ENCODE peak calls at places on chromosomes 1 and 21, in seven cellular contexts. T is Peyer's patch, R is right lobe of liver, X is upper lobe of left lung, M is body of pancreas, P is ovary, H is HepG2. J is an unnamed sample.

GRCh38 chr1:154682252-154682651 is 74.3 kb upstream of the ADAR start:
- DNase-seq in T (no peak), R (no peak), X (no peak), M (no peak), P (no peak), H (no peak), J (no peak)

GRCh38 chr21:29267666-29268065 is 31.1 kb upstream of the BACH1 start:
- DNase-seq in T (no peak), R (no peak), X (no peak), M (no peak), P (no peak), H (no peak), J (no peak)

GRCh38 chr1:25620211-25620610 is 3.6 kb downstream of the MAN1C1 start:
- DNase-seq in T (no peak), R (no peak), X (no peak), M (no peak), P (no peak), H (no peak), J (no peak)

GRCh38 chr1:25117233-25117823 is 115.0 kb downstream of the SYF2 start:
- DNase-seq in T (no peak), R (no peak), X (no peak), M (no peak), P (no peak), H (peak), J (no peak)

GRCh38 chr21:38355992-38356781 is 99.4 kb downstream of the KCNJ15 start:
- DNase-seq in T (peak), R (peak), X (peak), M (peak), P (peak), H (peak), J (peak)

GRCh38 chr1:18734001-18734400 is 103.4 kb downstream of the PAX7 start:
- DNase-seq in T (no peak), R (no peak), X (no peak), M (no peak), P (no peak), H (no peak), J (no peak)

GRCh38 chr1:78222225-78222961 is 176.6 kb downstream of the GIPC2 start:
- DNase-seq in T (no peak), R (no peak), X (no peak), M (no peak), P (no peak), H (no peak), J (no peak)

GRCh38 chr1:227782226-227782625 is 33.2 kb upstream of the PRSS38 start:
- DNase-seq in T (no peak), R (peak), X (no peak), M (peak), P (no peak), H (no peak), J (peak)

GRCh38 chr1:167453156-167453555 is 65.2 kb downstream of the CD247 start:
- DNase-seq in T (no peak), R (no peak), X (no peak), M (no peak), P (no peak), H (no peak), J (no peak)

GRCh38 chr1:55284856-55285255 is 69.7 kb upstream of the USP24 start:
- DNase-seq in T (no peak), R (no peak), X (no peak), M (peak), P (peak), H (no peak), J (peak)

GRCh38 chr1:246158131-246158530 is 348.9 kb downstream of the SMYD3 start:
- DNase-seq in T (no peak), R (no peak), X (no peak), M (no peak), P (no peak), H (no peak), J (no peak)

GRCh38 chr1:237031480-237031879 is 10.5 kb upstream of the RYR2 start:
- DNase-seq in T (no peak), R (no peak), X (no peak), M (peak), P (no peak), H (no peak), J (no peak)

GRCh38 chr1:228695015-228695955 is 40.0 kb upstream of the RHOU start:
- DNase-seq in T (no peak), R (no peak), X (no peak), M (no peak), P (no peak), H (peak), J (no peak)

DNA sequence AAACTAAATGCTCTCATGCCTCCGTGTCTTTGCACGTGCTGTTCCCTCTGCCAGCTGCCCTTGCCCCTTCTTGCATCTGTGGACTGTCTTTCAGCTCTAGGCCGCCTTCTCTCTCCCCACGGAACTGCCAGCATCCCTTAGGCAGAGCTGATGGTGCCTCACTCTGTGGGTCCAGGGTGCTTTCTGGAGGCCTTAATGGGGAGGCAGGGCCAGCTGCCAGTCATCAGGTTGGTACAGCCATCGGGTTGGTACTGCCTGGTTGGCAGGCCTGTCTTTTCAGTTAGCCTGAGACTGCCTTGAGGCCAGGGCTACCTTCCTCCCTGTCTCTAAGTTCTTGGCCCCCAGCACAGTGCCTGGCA is 61.4 kb upstream of the TARBP1 start:
- DNase-seq in T (no peak), R (no peak), X (no peak), M (no peak), P (peak), H (no peak), J (no peak)
- H3K27ac ChIP-seq in T (no peak), R (no peak), X (no peak), M (no peak), P (no peak), H (no peak), J (no peak)

DNA sequence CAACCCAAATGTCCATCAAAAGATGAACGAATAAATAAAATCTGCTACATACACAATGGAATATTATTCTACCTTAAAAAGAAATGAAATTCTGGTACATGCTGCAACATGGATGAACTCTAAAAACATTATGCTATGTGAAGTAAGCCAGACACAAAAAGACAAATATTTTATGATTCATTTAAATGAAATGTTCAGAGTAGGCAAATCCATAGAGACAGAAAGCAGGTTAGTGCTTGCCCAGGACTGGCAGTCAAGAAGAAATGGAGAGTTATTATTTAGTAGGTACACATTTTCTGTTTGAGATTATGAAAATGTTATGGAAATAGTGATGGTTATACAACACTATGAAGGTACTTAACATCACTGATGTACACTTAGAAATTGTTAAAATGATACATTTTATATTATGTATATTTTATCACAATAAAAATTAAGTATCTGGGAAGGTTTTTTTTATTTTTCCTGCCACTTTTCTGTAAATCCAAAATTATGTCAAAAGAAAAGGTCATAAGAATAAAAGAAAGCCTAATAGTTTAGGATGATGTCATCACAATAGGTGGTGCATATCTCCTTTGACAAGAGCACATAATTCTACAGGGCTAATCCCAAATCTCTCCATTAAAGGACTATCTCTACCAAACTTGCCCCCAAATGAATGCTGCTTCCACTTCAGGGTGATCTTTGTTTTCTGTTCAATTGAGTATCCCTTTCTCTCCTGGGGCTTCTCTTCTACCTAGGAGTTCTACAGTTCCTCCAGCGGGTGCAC is 40.2 kb upstream of the FCER1A start:
- DNase-seq in T (no peak), R (no peak), X (no peak), M (no peak), P (no peak), H (no peak), J (no peak)
- TF ChIP-seq POLR2A in T (no peak), R (no peak), X (no peak), M (no peak), P (no peak), H (no peak), J (no peak)

GRCh38 chr1:201498621-201499020 is 8.3 kb downstream of the CSRP1 start:
- DNase-seq in T (no peak), R (no peak), X (no peak), M (no peak), P (no peak), H (no peak), J (no peak)

GRCh38 chr1:201496296-201496690 is 10.6 kb downstream of the CSRP1 start:
- DNase-seq in T (no peak), R (no peak), X (no peak), M (no peak), P (no peak), H (no peak), J (no peak)

GRCh38 chr1:201499191-201499590 is 7.7 kb downstream of the CSRP1 start:
- DNase-seq in T (no peak), R (no peak), X (no peak), M (no peak), P (no peak), H (no peak), J (no peak)

GRCh38 chr1:201499795-201500669 is 6.9 kb downstream of the CSRP1 start:
- DNase-seq in T (no peak), R (no peak), X (no peak), M (no peak), P (no peak), H (no peak), J (peak)

DNA sequence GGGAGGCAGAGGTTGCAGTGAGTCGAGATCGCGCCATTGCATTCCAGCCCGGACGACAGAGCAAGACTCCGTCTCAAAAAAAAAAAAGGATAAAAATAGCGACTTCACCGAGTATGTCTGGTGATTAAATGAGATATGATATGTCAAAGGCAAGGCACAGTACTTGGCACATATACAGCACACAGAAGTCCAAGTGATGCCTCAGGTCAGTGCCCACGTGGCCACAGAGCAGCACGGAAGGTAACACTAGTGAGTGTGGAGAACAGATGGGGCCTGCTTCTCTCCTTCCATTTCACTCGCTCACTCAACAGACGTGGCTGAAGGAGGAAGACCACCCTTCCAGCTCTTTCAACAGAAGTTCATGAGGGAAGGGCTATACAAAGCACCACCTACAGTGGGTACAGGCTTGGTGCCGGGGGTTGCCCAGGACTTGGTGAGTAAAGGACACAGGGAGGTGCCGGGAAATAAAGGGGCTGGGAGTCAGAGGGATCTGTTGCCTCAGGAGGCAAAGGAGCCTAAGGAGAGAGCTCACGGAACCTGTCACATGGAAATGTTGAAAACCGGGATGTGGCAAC is 8.9 kb downstream of the CSRP1 start:
- DNase-seq in T (no peak), R (no peak), X (no peak), M (no peak), P (no peak), H (no peak), J (no peak)
- H3K27ac ChIP-seq in T (no peak), R (peak), X (peak), M (no peak), P (peak), H (no peak), J (no peak)

GRCh38 chr1:66271216-66271903 is 262.6 kb upstream of the SGIP1 start:
- DNase-seq in T (peak), R (peak), X (no peak), M (peak), P (peak), H (no peak), J (peak)
- TF ChIP-seq POLR2A in T (no peak), R (peak), X (no peak), M (peak), P (peak), H (no peak), J (no peak)

GRCh38 chr1:94658221-94658620 is 116.7 kb upstream of the F3 start:
- DNase-seq in T (no peak), R (no peak), X (no peak), M (peak), P (no peak), H (peak), J (no peak)
- H3K27ac ChIP-seq in T (peak), R (no peak), X (no peak), M (peak), P (peak), H (peak), J (peak)

GRCh38 chr1:114511048-114511785 is at the start of gene TRIM33:
- DNase-seq in T (peak), R (peak), X (peak), M (peak), P (peak), H (peak), J (peak)
- TF ChIP-seq POLR2A in T (peak), R (peak), X (peak), M (peak), P (peak), H (peak), J (peak)

J was measured in testis.